ENCODE peak calls at places on chromosomes 13 and 19, in four cellular contexts. N, O, U and G are unnamed samples.

GRCh38 chr19:43799502-43800142 is 2.6 kb downstream of the LYPD5 start:
- DNase-seq in N (peak; percentile 69), O (no peak), U (peak; percentile 34), G (no peak)

GRCh38 chr19:18109363-18109730 is 11.8 kb downstream of the MAST3 start:
- DNase-seq in U (peak; percentile 58), O (no peak), N (no peak), G (no peak)

GRCh38 chr13:81929988-81930387 is 1589.1 kb upstream of the SPRY2 start:
- DNase-seq in N (peak; percentile 3), U (peak; percentile 51), O (peak; percentile 14), G (peak; percentile 44)

GRCh38 chr19:45076029-45076850 is at the start of gene ZNF296:
- DNase-seq in O (peak; percentile 63), U (peak; percentile 90), N (peak; percentile 33), G (peak; percentile 77)

GRCh38 chr13:20475927-20476691 is 49.5 kb downstream of the CRYL1 start:
- DNase-seq in O (no peak), U (peak; percentile 24), N (peak; percentile 44), G (no peak)

GRCh38 chr13:110269509-110270185 is 37.3 kb downstream of the COL4A1 start:
- DNase-seq in U (no peak), O (no peak), N (no peak), G (no peak)

GRCh38 chr13:33045829-33046592 is 29.8 kb downstream of the KL start:
- DNase-seq in N (no peak), O (no peak), U (no peak), G (no peak)

GRCh38 chr19:53015159-53015558 is 1.4 kb downstream of the ERVV-1 start:
- DNase-seq in U (no peak), O (no peak), N (no peak), G (no peak)

GRCh38 chr13:50400035-50400726 is 384.9 kb downstream of the KCNRG start:
- DNase-seq in N (no peak), O (no peak), U (no peak), G (peak; percentile 54)

GRCh38 chr19:6260912-6261636 is 18.7 kb downstream of the MLLT1 start:
- DNase-seq in N (no peak), O (peak; percentile 44), U (peak; percentile 54), G (peak; percentile 44)

GRCh38 chr13:33257786-33258185 is 27.8 kb downstream of the STARD13 start:
- DNase-seq in N (no peak), U (no peak), O (peak; percentile 22), G (no peak)

GRCh38 chr13:109509154-109509905 is 277.1 kb downstream of the IRS2 start:
- DNase-seq in U (peak; percentile 41), N (peak; percentile 60), O (peak; percentile 76), G (no peak)

GRCh38 chr13:104984296-104984818 is 1551.1 kb downstream of the EFNB2 start:
- DNase-seq in U (peak; percentile 49), O (no peak), N (peak; percentile 4), G (no peak)

GRCh38 chr19:46022431-46023310 is at the start of gene PGLYRP1:
- DNase-seq in O (no peak), U (peak; percentile 4), N (no peak), G (no peak)

GRCh38 chr13:46675016-46675415 is 121.9 kb downstream of the ESD start:
- DNase-seq in N (no peak), U (no peak), O (no peak), G (no peak)

GRCh38 chr19:19475845-19476828 is 39.2 kb downstream of the TSSK6 start:
- DNase-seq in U (no peak), O (peak; percentile 31), N (peak; percentile 34), G (no peak)

GRCh38 chr19:12656899-12657571 is 9.5 kb downstream of the MAN2B1 start:
- DNase-seq in O (peak; percentile 39), U (no peak), N (no peak), G (no peak)

GRCh38 chr19:50835785-50836542 is 2.6 kb upstream of the KLK15 start:
- DNase-seq in N (peak; percentile 67), O (peak; percentile 79), U (peak; percentile 91), G (peak; percentile 70)

GRCh38 chr19:32864318-32865007 is 5.1 kb downstream of the SLC7A9 start:
- DNase-seq in N (no peak), O (no peak), U (no peak), G (no peak)

GRCh38 chr13:48631441-48631840 is 22.3 kb upstream of the CYSLTR2 start:
- DNase-seq in N (no peak), U (no peak), O (no peak), G (no peak)

GRCh38 chr13:26954981-26955380 is 194.4 kb upstream of the GPR12 start:
- DNase-seq in U (no peak), N (no peak), O (no peak), G (no peak)

GRCh38 chr13:26952551-26953138 is 192.1 kb upstream of the GPR12 start:
- DNase-seq in U (no peak), O (no peak), N (no peak), G (no peak)

GRCh38 chr13:26953273-26953672 is 192.7 kb upstream of the GPR12 start:
- DNase-seq in N (no peak), U (no peak), O (no peak), G (no peak)

GRCh38 chr13:26957163-26957562 is 196.6 kb upstream of the GPR12 start:
- DNase-seq in N (no peak), U (no peak), O (no peak), G (no peak)

DNA sequence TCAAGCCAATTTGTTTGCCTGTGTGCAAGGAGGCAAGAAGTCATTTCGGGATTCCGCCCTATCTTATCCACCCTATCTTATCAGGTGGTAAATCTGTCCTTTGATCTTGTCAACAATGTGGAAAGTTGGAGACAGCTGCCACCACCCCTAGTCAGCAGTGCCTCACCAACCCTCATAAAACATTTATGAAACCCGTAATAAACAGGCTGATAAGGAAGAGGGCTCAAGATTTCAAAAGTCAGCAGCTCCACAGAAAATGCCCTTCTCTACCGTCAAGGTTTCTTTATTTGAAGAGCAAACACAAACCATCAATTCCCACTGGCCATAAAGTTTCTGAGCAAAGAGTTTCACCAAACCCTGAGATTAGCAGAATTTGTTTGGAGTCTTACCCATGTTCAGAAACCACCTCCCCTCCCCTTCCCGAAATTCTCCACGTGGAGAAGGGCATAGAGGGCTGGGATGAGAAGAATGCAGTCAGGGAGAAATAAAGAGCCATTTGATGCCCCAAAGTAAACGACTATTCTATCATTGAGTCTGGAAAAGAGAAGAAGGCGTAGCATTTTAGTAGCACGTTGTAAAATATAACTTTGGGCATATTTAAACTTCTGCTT is 196.1 kb upstream of the GPR12 start:
- DNase-seq in O (no peak), N (no peak), U (peak; percentile 66), G (no peak)
- H3K4me1 ChIP-seq in O (no peaks in the 10 kb centered on the region), N (no peaks in the 10 kb centered on the region), U (peaks cover 41% of the 10 kb centered on the region), G (no peaks in the 10 kb centered on the region)

GRCh38 chr19:10352764-10353671 is 13.6 kb upstream of the ICAM3 start:
- DNase-seq in U (peak; percentile 85), N (no peak), O (no peak), G (no peak)
- H3K4me3 ChIP-seq in U (no peak overlapping the region), N (no peak overlapping the region), O (no peak overlapping the region), G (no peak overlapping the region)

GRCh38 chr13:112104873-112105234 is 37.9 kb downstream of the SOX1 start:
- DNase-seq in U (no peak), O (no peak), N (no peak), G (peak; percentile 25)

GRCh38 chr13:112103260-112103843 is 36.4 kb downstream of the SOX1 start:
- DNase-seq in N (no peak), U (no peak), O (no peak), G (no peak)

GRCh38 chr13:112105884-112106283 is 38.9 kb downstream of the SOX1 start:
- DNase-seq in N (no peak), O (no peak), U (no peak), G (no peak)

GRCh38 chr13:112105244-112105681 is 38.3 kb downstream of the SOX1 start:
- DNase-seq in O (no peak), N (no peak), U (no peak), G (no peak)

GRCh38 chr13:112103971-112104872 is 37.3 kb downstream of the SOX1 start:
- DNase-seq in U (no peak), N (no peak), O (no peak), G (peak; percentile 55)
- TF ChIP-seq EZH2 in U (peak; percentile 71), N (no peak), O (no peak), G (no peak)

GRCh38 chr19:16142032-16142580 is 1.4 kb upstream of the HSH2D start:
- DNase-seq in N (no peak), O (no peak), U (no peak), G (no peak)

GRCh38 chr19:16139752-16140151 is 3.7 kb upstream of the HSH2D start:
- DNase-seq in N (no peak), O (no peak), U (no peak), G (no peak)

GRCh38 chr19:16143399-16144215 is at the start of gene HSH2D:
- DNase-seq in N (peak; percentile 78), O (no peak), U (peak; percentile 83), G (no peak)

GRCh38 chr19:16144216-16144581 is 714 bp downstream of the HSH2D start:
- DNase-seq in N (no peak), U (no peak), O (no peak), G (no peak)

GRCh38 chr19:16141043-16141442 is 2.4 kb upstream of the HSH2D start:
- DNase-seq in N (no peak), O (no peak), U (no peak), G (no peak)
- H3K4me1 ChIP-seq in N (peaks cover 5% of the 10 kb centered on the region), O (no peaks in the 10 kb centered on the region), U (no peaks in the 10 kb centered on the region), G (no peaks in the 10 kb centered on the region)

DNA sequence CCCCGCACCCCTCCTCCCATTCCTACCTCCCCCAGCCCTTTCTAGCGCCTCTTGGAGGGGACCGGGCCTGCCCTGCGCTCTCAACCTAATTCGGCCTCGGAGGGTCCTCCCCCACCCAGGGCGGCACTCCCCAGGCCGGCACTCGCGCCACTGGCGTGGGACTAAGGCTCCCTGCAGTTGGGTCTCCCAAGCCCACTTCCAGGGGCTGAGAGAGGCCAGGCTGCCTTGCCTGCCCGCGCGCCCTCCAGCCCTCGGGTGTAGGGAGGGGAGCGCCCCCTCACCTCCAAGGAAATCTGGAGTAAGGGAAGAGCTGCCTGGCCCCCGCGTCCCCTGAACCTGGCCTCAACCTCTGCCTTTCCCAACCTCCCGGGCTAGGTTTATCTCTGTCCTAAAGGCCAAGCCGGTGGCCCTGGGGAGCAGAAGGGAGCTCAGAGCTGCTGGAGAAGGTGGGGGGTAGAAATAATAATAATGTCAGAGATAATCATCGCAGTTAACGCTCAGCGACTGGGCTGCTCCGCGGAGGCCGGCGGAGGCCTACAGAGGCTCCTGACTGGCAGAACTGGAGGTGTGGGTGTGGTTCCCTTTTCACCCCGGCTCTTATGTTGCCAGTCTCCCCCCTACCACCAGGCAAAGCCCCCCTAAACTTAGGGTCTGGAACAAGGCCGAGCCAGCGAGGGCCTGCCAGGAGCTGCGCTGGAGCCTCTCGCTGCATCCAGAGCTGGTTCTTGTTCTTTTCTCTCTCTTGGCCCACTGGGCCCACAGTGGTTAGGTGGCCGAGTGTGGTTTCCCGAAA is 9.6 kb downstream of the ZIC2 start:
- DNase-seq in O (no peak), U (no peak), N (no peak), G (peak; percentile 64)
- H3K4me3 ChIP-seq in O (no peak overlapping the region), U (no peak overlapping the region), N (no peak overlapping the region), G (peak overlapping the region; percentile 23)

GRCh38 chr19:2286402-2287140 is 4.6 kb upstream of the PEAK3 start:
- DNase-seq in O (no peak), U (no peak), N (no peak), G (no peak)

GRCh38 chr19:2288743-2289713 is 7.1 kb upstream of the PEAK3 start:
- DNase-seq in U (no peak), O (no peak), N (no peak), G (no peak)

GRCh38 chr19:2289714-2290435 is 7.9 kb upstream of the PEAK3 start:
- DNase-seq in U (no peak), N (peak; percentile 24), O (peak; percentile 66), G (no peak)

GRCh38 chr19:2287585-2287984 is 5.6 kb upstream of the PEAK3 start:
- DNase-seq in O (no peak), U (no peak), N (no peak), G (no peak)

GRCh38 chr19:2288010-2288742 is 6.2 kb upstream of the PEAK3 start:
- DNase-seq in N (no peak), O (no peak), U (no peak), G (no peak)
- TF ChIP-seq EZH2 in N (no peak), O (no peak), U (no peak), G (no peak)